ENCODE peak calls at places on chromosomes 2 and 18, in seven cellular contexts. One of them, this sample, is unnamed.

GRCh38 chr18:50816767-50817166 is 3.0 kb downstream of the MRO start:
- DNase-seq in tibial nerve: no peak
- DNase-seq in lower lobe of right lung: no peak
- DNase-seq in K562: no peak
- DNase-seq in right lobe of liver: no peak
- DNase-seq in CD4-positive, alpha-beta memory T cell: no peak
- DNase-seq in suprapubic skin: no peak
- DNase-seq in this sample: no peak

GRCh38 chr2:67108231-67108630 is 288.9 kb upstream of the ETAA1 start:
- DNase-seq in CD4-positive, alpha-beta memory T cell: no peak
- DNase-seq in K562: no peak
- DNase-seq in right lobe of liver: no peak
- DNase-seq in tibial nerve: no peak
- DNase-seq in suprapubic skin: no peak
- DNase-seq in lower lobe of right lung: no peak
- DNase-seq in this sample: no peak

GRCh38 chr2:46814160-46814559 is 101.4 kb downstream of the MCFD2 start:
- DNase-seq in CD4-positive, alpha-beta memory T cell: no peak
- DNase-seq in tibial nerve: no peak
- DNase-seq in suprapubic skin: no peak
- DNase-seq in lower lobe of right lung: no peak
- DNase-seq in right lobe of liver: no peak
- DNase-seq in K562: no peak
- DNase-seq in this sample: peak; percentile 60

GRCh38 chr2:120237491-120237902 is 14.3 kb upstream of the TMEM185B start:
- DNase-seq in CD4-positive, alpha-beta memory T cell: no peak
- DNase-seq in suprapubic skin: peak; percentile 56
- DNase-seq in K562: peak; percentile 45
- DNase-seq in right lobe of liver: no peak
- DNase-seq in lower lobe of right lung: no peak
- DNase-seq in tibial nerve: no peak
- DNase-seq in this sample: peak; percentile 95

GRCh38 chr2:231411871-231412615 is 16.5 kb downstream of the B3GNT7 start:
- DNase-seq in K562: no peak
- DNase-seq in right lobe of liver: peak; percentile 73
- DNase-seq in lower lobe of right lung: peak; percentile 88
- DNase-seq in tibial nerve: peak; percentile 77
- DNase-seq in CD4-positive, alpha-beta memory T cell: peak; percentile 33
- DNase-seq in suprapubic skin: peak; percentile 86
- DNase-seq in this sample: peak; percentile 86

GRCh38 chr18:35010983-35011382 is 30.2 kb upstream of the MAPRE2 start:
- DNase-seq in right lobe of liver: no peak
- DNase-seq in K562: no peak
- DNase-seq in CD4-positive, alpha-beta memory T cell: no peak
- DNase-seq in suprapubic skin: no peak
- DNase-seq in tibial nerve: no peak
- DNase-seq in lower lobe of right lung: no peak
- DNase-seq in this sample: no peak

GRCh38 chr2:47777268-47777972 is 5.5 kb upstream of the MSH6 start:
- DNase-seq in CD4-positive, alpha-beta memory T cell: no peak
- DNase-seq in suprapubic skin: no peak
- DNase-seq in lower lobe of right lung: no peak
- DNase-seq in tibial nerve: no peak
- DNase-seq in right lobe of liver: no peak
- DNase-seq in K562: no peak
- DNase-seq in this sample: no peak

GRCh38 chr2:112580084-112580483 is 4.3 kb upstream of the CHCHD5 start:
- DNase-seq in right lobe of liver: no peak
- DNase-seq in tibial nerve: no peak
- DNase-seq in suprapubic skin: no peak
- DNase-seq in K562: no peak
- DNase-seq in CD4-positive, alpha-beta memory T cell: no peak
- DNase-seq in lower lobe of right lung: no peak
- DNase-seq in this sample: no peak

GRCh38 chr2:9392895-9393757 is 30.2 kb downstream of the ITGB1BP1 start:
- DNase-seq in right lobe of liver: no peak
- DNase-seq in lower lobe of right lung: no peak
- DNase-seq in CD4-positive, alpha-beta memory T cell: no peak
- DNase-seq in K562: no peak
- DNase-seq in tibial nerve: peak; percentile 13
- DNase-seq in suprapubic skin: peak; percentile 74
- DNase-seq in this sample: no peak

DNA sequence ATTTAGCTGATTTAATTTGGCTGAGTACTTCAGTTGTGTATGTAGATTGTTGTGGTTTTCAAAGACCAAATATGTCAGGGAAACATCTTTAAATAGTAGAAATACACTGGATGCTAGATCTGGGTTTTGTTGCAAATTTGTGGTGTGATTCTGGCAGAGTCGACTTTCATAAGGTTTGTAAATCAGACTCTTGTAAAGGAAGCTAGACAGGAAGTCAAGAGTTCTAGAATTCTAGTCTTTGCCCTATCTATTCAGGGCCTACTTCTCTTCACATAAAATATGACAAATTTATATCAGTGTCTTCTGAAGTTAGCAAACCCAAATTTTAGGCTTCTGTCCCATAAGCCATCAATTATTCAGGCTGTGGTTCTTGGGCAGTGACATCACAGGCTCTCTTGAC is 1579.2 kb upstream of the PIK3C3 start:
- DNase-seq in K562: no peak
- DNase-seq in lower lobe of right lung: no peak
- DNase-seq in tibial nerve: no peak
- DNase-seq in suprapubic skin: no peak
- DNase-seq in CD4-positive, alpha-beta memory T cell: no peak
- DNase-seq in right lobe of liver: no peak
- DNase-seq in this sample: no peak
- H3K4me3 ChIP-seq in K562: no peak overlapping the region
- H3K4me3 ChIP-seq in lower lobe of right lung: no peak overlapping the region
- H3K4me3 ChIP-seq in tibial nerve: no peak overlapping the region
- H3K4me3 ChIP-seq in suprapubic skin: no peak overlapping the region
- H3K4me3 ChIP-seq in CD4-positive, alpha-beta memory T cell: no peak overlapping the region
- H3K4me3 ChIP-seq in right lobe of liver: no peak overlapping the region
- H3K4me3 ChIP-seq in this sample: no peak overlapping the region

GRCh38 chr2:24943427-24943826 is 23.4 kb upstream of the ADCY3 start:
- DNase-seq in CD4-positive, alpha-beta memory T cell: no peak
- DNase-seq in K562: no peak
- DNase-seq in suprapubic skin: no peak
- DNase-seq in right lobe of liver: no peak
- DNase-seq in lower lobe of right lung: no peak
- DNase-seq in tibial nerve: no peak
- DNase-seq in this sample: no peak

GRCh38 chr2:24950100-24950499 is 21.7 kb downstream of the DNAJC27 start:
- DNase-seq in tibial nerve: no peak
- DNase-seq in K562: no peak
- DNase-seq in lower lobe of right lung: no peak
- DNase-seq in suprapubic skin: no peak
- DNase-seq in right lobe of liver: no peak
- DNase-seq in CD4-positive, alpha-beta memory T cell: no peak
- DNase-seq in this sample: no peak

GRCh38 chr2:24948506-24948905 is 23.2 kb downstream of the DNAJC27 start:
- DNase-seq in tibial nerve: no peak
- DNase-seq in suprapubic skin: no peak
- DNase-seq in K562: no peak
- DNase-seq in CD4-positive, alpha-beta memory T cell: no peak
- DNase-seq in lower lobe of right lung: no peak
- DNase-seq in right lobe of liver: no peak
- DNase-seq in this sample: no peak

GRCh38 chr2:24945907-24946306 is 25.8 kb downstream of the DNAJC27 start:
- DNase-seq in right lobe of liver: no peak
- DNase-seq in tibial nerve: no peak
- DNase-seq in lower lobe of right lung: no peak
- DNase-seq in CD4-positive, alpha-beta memory T cell: no peak
- DNase-seq in suprapubic skin: no peak
- DNase-seq in K562: no peak
- DNase-seq in this sample: no peak

GRCh38 chr2:24947758-24948157 is 24.0 kb downstream of the DNAJC27 start:
- DNase-seq in tibial nerve: no peak
- DNase-seq in lower lobe of right lung: no peak
- DNase-seq in right lobe of liver: no peak
- DNase-seq in CD4-positive, alpha-beta memory T cell: no peak
- DNase-seq in K562: no peak
- DNase-seq in suprapubic skin: no peak
- DNase-seq in this sample: no peak
- H3K36me3 ChIP-seq in tibial nerve: peaks cover 6% of the 10 kb centered on the region
- H3K36me3 ChIP-seq in lower lobe of right lung: peaks cover 70% of the 10 kb centered on the region
- H3K36me3 ChIP-seq in right lobe of liver: no peaks in the 10 kb centered on the region
- H3K36me3 ChIP-seq in CD4-positive, alpha-beta memory T cell: peaks cover 17% of the 10 kb centered on the region
- H3K36me3 ChIP-seq in K562: peaks cover 25% of the 10 kb centered on the region
- H3K36me3 ChIP-seq in suprapubic skin: peaks cover 60% of the 10 kb centered on the region
- H3K36me3 ChIP-seq in this sample: peaks cover 17% of the 10 kb centered on the region

DNA sequence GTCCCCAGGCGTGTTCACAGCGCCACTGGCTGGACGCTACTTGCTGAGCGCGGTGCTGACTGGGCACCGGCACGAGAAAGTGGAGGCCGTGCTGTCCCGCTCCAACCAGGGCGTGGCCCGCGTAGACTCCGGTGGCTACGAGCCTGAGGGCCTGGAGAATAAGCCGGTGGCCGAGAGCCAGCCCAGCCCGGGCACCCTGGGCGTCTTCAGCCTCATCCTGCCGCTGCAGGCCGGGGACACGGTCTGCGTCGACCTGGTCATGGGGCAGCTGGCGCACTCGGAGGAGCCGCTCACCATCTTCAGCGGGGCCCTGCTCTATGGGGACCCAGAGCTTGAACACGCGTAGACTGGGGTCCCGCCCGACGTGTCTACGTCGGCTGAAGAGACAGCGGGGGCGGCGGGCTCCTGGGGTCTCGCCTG is 892 bp upstream of the KHK start:
- DNase-seq in CD4-positive, alpha-beta memory T cell: peak; percentile 17
- DNase-seq in K562: peak; percentile 53
- DNase-seq in suprapubic skin: no peak
- DNase-seq in right lobe of liver: peak; percentile 84
- DNase-seq in tibial nerve: peak; percentile 63
- DNase-seq in lower lobe of right lung: peak; percentile 88
- DNase-seq in this sample: peak; percentile 78
- H3K4me3 ChIP-seq in CD4-positive, alpha-beta memory T cell: peak overlapping the region; percentile 11
- H3K4me3 ChIP-seq in K562: peak overlapping the region; percentile 57
- H3K4me3 ChIP-seq in suprapubic skin: peak overlapping the region; percentile 73
- H3K4me3 ChIP-seq in right lobe of liver: peak overlapping the region; percentile 77
- H3K4me3 ChIP-seq in tibial nerve: peak overlapping the region; percentile 68
- H3K4me3 ChIP-seq in lower lobe of right lung: peak overlapping the region; percentile 73
- H3K4me3 ChIP-seq in this sample: peak overlapping the region; percentile 57

GRCh38 chr2:29270606-29271005 is 155.4 kb downstream of the CLIP4 start:
- DNase-seq in right lobe of liver: no peak
- DNase-seq in suprapubic skin: no peak
- DNase-seq in K562: no peak
- DNase-seq in tibial nerve: no peak
- DNase-seq in lower lobe of right lung: no peak
- DNase-seq in CD4-positive, alpha-beta memory T cell: no peak
- DNase-seq in this sample: no peak
- H3K36me3 ChIP-seq in right lobe of liver: no peaks in the 10 kb centered on the region
- H3K36me3 ChIP-seq in suprapubic skin: no peaks in the 10 kb centered on the region
- H3K36me3 ChIP-seq in K562: no peaks in the 10 kb centered on the region
- H3K36me3 ChIP-seq in tibial nerve: no peaks in the 10 kb centered on the region
- H3K36me3 ChIP-seq in lower lobe of right lung: no peaks in the 10 kb centered on the region
- H3K36me3 ChIP-seq in CD4-positive, alpha-beta memory T cell: no peaks in the 10 kb centered on the region
- H3K36me3 ChIP-seq in this sample: no peaks in the 10 kb centered on the region

This sample was measured in MG63.